ENCODE peak calls at places on chromosomes 7 and 10, in six cellular contexts. F, R, H, G, E and O are unnamed samples.

GRCh38 chr7:157792954-157793353 is 456.1 kb downstream of the DNAJB6 start:
- DNase-seq in F (no peak), R (no peak), H (no peak), G (no peak), E (no peak), O (no peak)

GRCh38 chr10:78148564-78148963 is 114.9 kb downstream of the RPS24 start:
- DNase-seq in F (no peak), R (no peak), H (no peak), G (no peak), E (no peak), O (no peak)

GRCh38 chr7:137697026-137697425 is 149.7 kb downstream of the DGKI start:
- DNase-seq in F (no peak), R (no peak), H (no peak), G (no peak), E (no peak), O (no peak)

GRCh38 chr7:1809601-1810258 is 139.7 kb downstream of the ELFN1 start:
- DNase-seq in F (no peak), R (no peak), H (no peak), G (no peak), E (peak), O (no peak)

GRCh38 chr10:113739577-113739976 is 11.9 kb upstream of the PLEKHS1 start:
- DNase-seq in F (no peak), R (no peak), H (no peak), G (no peak), E (no peak), O (no peak)

GRCh38 chr10:4265964-4266363 is 481.0 kb upstream of the KLF6 start:
- DNase-seq in F (no peak), R (no peak), H (no peak), G (no peak), E (no peak), O (no peak)

GRCh38 chr7:130087364-130087763 is 17.0 kb downstream of the KLHDC10 start:
- DNase-seq in F (no peak), R (no peak), H (no peak), G (no peak), E (no peak), O (no peak)

GRCh38 chr7:3495957-3496356 is 194.9 kb downstream of the SDK1 start:
- DNase-seq in F (no peak), R (no peak), H (no peak), G (no peak), E (no peak), O (no peak)

GRCh38 chr7:44143606-44144250 is 2.6 kb upstream of the MYL7 start:
- DNase-seq in F (peak), R (no peak), H (no peak), G (no peak), E (no peak), O (no peak)

GRCh38 chr7:30193333-30193943 is 58.7 kb downstream of the MTURN start:
- DNase-seq in F (no peak), R (no peak), H (no peak), G (no peak), E (no peak), O (no peak)

GRCh38 chr7:33903770-33904679 is 1.3 kb upstream of the BMPER start:
- DNase-seq in F (no peak), R (peak), H (peak), G (peak), E (peak), O (peak)

GRCh38 chr7:126589068-126589684 is 663.6 kb downstream of the GRM8 start:
- DNase-seq in F (no peak), R (no peak), H (no peak), G (no peak), E (no peak), O (no peak)

GRCh38 chr10:94085766-94086437 is 92.2 kb downstream of the PLCE1 start:
- DNase-seq in F (no peak), R (no peak), H (no peak), G (no peak), E (no peak), O (no peak)
- TF ChIP-seq CTCF in F (no peak), R (no peak), H (no peak), G (no peak), E (no peak), O (no peak)

GRCh38 chr10:127618797-127619196 is 69.7 kb downstream of the NPS start:
- DNase-seq in F (no peak), R (no peak), H (no peak), G (no peak), E (no peak), O (no peak)
- TF ChIP-seq CTCF in F (no peak), R (no peak), H (no peak), G (no peak), E (no peak), O (no peak)

GRCh38 chr7:95772771-95773581 is 622 bp downstream of the DYNC1I1 start:
- DNase-seq in F (no peak), R (no peak), H (no peak), G (no peak), E (peak), O (no peak)
- TF ChIP-seq CTCF in F (no peak), R (no peak), H (no peak), G (no peak), E (no peak), O (no peak)

GRCh38 chr10:2839081-2839725 is 228.1 kb upstream of the PFKP start:
- DNase-seq in F (peak), R (peak), H (peak), G (peak), E (peak), O (peak)
- TF ChIP-seq CTCF in F (peak), R (peak), H (peak), G (peak), E (peak), O (peak)

GRCh38 chr7:128869138-128869943 is 6.7 kb downstream of the ATP6V1F start:
- DNase-seq in F (peak), R (peak), H (peak), G (peak), E (peak), O (peak)
- TF ChIP-seq CTCF in F (no peak), R (peak), H (peak), G (no peak), E (no peak), O (no peak)

GRCh38 chr7:38561166-38561565 is 70.0 kb downstream of the AMPH start:
- DNase-seq in F (no peak), R (no peak), H (no peak), G (no peak), E (no peak), O (no peak)

GRCh38 chr7:38554586-38554985 is 76.6 kb downstream of the AMPH start:
- DNase-seq in F (no peak), R (no peak), H (no peak), G (no peak), E (no peak), O (no peak)

GRCh38 chr7:38563736-38564135 is 67.4 kb downstream of the AMPH start:
- DNase-seq in F (no peak), R (no peak), H (no peak), G (no peak), E (no peak), O (no peak)

GRCh38 chr7:38558786-38559185 is 72.4 kb downstream of the AMPH start:
- DNase-seq in F (no peak), R (no peak), H (no peak), G (no peak), E (no peak), O (no peak)
- TF ChIP-seq CTCF in F (no peak), R (no peak), H (no peak), G (no peak), E (no peak), O (no peak)

DNA sequence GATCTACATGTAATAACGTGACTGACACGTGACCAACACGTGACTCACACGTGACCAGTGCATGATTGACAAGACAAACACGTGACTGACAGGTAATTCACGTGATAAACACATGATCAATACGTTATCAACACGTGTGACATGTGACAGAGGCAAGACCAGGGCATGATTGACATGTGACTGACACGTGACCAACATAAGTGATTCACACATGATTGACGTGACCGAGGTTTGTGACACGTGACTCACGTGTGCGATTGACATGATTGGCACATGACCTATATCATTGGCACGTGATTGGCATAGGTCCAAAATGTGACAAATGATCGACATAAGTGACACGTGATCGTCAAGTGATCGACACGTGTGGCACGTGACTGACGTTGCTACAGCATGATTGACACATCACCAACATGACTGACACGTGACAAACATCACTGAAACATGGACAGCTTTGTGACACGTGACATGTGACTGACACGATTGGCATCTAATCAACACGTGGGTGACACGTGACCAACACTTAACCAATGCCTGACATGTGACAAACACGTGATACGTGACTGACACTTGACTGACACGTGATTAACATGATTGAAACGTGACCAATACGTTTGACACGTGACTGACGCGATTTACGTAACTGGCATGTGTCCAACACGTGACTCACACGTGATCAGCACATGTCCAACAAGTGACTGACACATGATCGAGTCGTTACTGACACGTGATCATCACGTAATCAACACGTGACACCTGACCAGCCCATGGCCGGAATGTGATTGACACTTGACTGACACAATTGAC is 22.9 kb downstream of the CRPPA start:
- DNase-seq in F (no peak), R (no peak), H (peak), G (no peak), E (no peak), O (no peak)
- TF ChIP-seq CTCF in F (no peak), R (no peak), H (no peak), G (no peak), E (no peak), O (no peak)